ENCODE peak calls at places on chromosomes 11 and 22, in eight cellular contexts. R is LNCaP clone FGC, T is brain microvascular endothelial cell, Q is colonic mucosa, G is body of pancreas, U is Calu3, M is foreskin fibroblast, Y is epithelial cell of esophagus. B is an unnamed sample.

GRCh38 chr11:40425168-40425567 is 1034.3 kb downstream of the LRRC4C start:
- DNase-seq in T (no peak), M (no peak), Y (no peak), U (no peak), R (no peak), G (no peak), Q (no peak), B (no peak)

GRCh38 chr22:49760280-49760629 is 67.4 kb downstream of the BRD1 start:
- DNase-seq in R (no peak), M (no peak), Y (peak), U (no peak), Q (peak), T (no peak), G (no peak), B (no peak)

GRCh38 chr11:32309541-32310217 is 125.7 kb downstream of the WT1 start:
- DNase-seq in R (no peak), U (no peak), G (no peak), Q (no peak), Y (peak), M (no peak), T (no peak), B (no peak)

GRCh38 chr22:48299124-48299523 is 1528.5 kb downstream of the BRD1 start:
- DNase-seq in M (no peak), Q (peak), U (no peak), T (no peak), R (no peak), Y (no peak), G (no peak), B (no peak)

GRCh38 chr11:1283091-1283511 is 26.3 kb downstream of the TOLLIP start:
- DNase-seq in U (no peak), R (no peak), Q (no peak), G (no peak), M (no peak), Y (no peak), T (no peak), B (no peak)

GRCh38 chr11:123072279-123072678 is 10.3 kb upstream of the HSPA8 start:
- DNase-seq in U (peak), R (peak), Q (peak), Y (peak), T (no peak), M (no peak), G (peak), B (no peak)

GRCh38 chr22:39292561-39293074 is 26.8 kb downstream of the RPL3 start:
- DNase-seq in U (peak), T (peak), G (peak), M (peak), Y (peak), R (peak), Q (peak), B (no peak)

GRCh38 chr11:56706486-56706885 is 7.6 kb downstream of the OR9G1 start:
- DNase-seq in G (no peak), U (no peak), T (no peak), Y (peak), R (no peak), M (no peak), Q (no peak), B (no peak)

GRCh38 chr11:75350743-75351540 is 519 bp downstream of the ARRB1 start:
- DNase-seq in Y (peak), R (no peak), U (no peak), M (no peak), T (no peak), Q (peak), G (peak), B (peak)

GRCh38 chr22:41915035-41915782 is at the start of gene SHISA8:
- DNase-seq in Y (peak), G (peak), T (no peak), Q (peak), U (peak), R (no peak), M (peak), B (peak)

GRCh38 chr22:50621948-50622722 is 5.8 kb downstream of the ARSA start:
- DNase-seq in G (peak), M (no peak), U (peak), T (no peak), Y (peak), Q (peak), R (peak), B (no peak)

GRCh38 chr11:61919841-61920631 is 2.7 kb upstream of the RAB3IL1 start:
- DNase-seq in R (no peak), U (no peak), M (no peak), Y (no peak), T (no peak), G (no peak), Q (no peak), B (peak)

GRCh38 chr22:11598492-11599440 is 3929.2 kb upstream of the OR11H1 start:
- DNase-seq in G (no peak), R (no peak), Y (no peak), T (no peak), M (no peak), Q (no peak), U (no peak), B (no peak)

GRCh38 chr22:31489632-31490495 is at the start of gene EIF4ENIF1:
- DNase-seq in Y (peak), M (peak), Q (peak), G (peak), U (peak), R (no peak), T (peak), B (peak)

GRCh38 chr11:121886005-121886739 is 229.8 kb downstream of the BLID start:
- DNase-seq in U (no peak), Y (no peak), G (no peak), R (no peak), Q (no peak), T (no peak), M (no peak), B (no peak)

GRCh38 chr22:24894220-24894975 is 52.1 kb downstream of the LHFPL7 start:
- DNase-seq in U (peak), R (peak), Q (peak), Y (peak), G (peak), T (peak), M (peak), B (no peak)

GRCh38 chr22:49466926-49467590 is 360.6 kb downstream of the BRD1 start:
- DNase-seq in T (no peak), Y (no peak), M (no peak), Q (no peak), G (no peak), R (no peak), U (no peak), B (no peak)

GRCh38 chr11:48154162-48154561 is 62.4 kb upstream of the OR4B1 start:
- DNase-seq in U (no peak), R (no peak), Y (peak), G (no peak), T (peak), Q (no peak), M (peak), B (no peak)

GRCh38 chr11:77211594-77212251 is 83.7 kb downstream of the MYO7A start:
- DNase-seq in Q (no peak), R (no peak), U (no peak), Y (no peak), T (no peak), G (no peak), M (no peak), B (no peak)

GRCh38 chr22:18983120-18983651 is 47.1 kb upstream of the PRODH start:
- DNase-seq in T (no peak), Q (no peak), Y (no peak), M (no peak), G (peak), U (no peak), R (no peak), B (no peak)

DNA sequence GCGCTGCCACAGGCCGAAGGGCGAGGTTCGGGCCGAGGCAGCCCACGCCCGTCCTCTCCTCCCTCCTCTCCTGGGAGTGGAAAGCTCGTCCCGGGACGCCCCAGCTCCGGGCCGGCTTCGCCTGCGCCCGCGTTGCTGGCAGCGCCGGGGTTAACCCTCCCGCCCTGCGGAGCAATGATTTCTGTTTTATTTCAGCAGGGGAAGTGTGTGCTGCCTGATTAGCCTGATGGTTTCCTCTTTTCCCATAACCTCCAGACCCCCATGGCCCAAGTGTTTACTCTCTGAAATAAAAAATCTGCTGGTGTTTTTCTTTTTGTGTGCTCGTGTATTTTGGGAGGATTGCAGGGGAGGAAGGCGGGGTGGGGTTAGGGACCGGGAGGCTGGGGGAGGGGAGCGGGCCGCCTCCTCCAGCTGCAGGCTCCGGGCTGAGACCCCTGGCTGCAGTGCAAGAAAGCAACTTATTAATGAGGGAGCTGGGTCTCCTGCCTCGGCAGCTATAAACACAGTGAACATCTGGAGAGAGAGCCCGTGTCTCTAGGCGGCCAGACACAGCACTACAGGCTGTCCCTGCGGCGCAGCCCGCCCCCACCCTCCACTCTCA is 38.6 kb downstream of the ETS1 start:
- DNase-seq in M (no peak), T (no peak), R (no peak), Y (no peak), U (no peak), G (peak), Q (peak), B (peak)
- TF ChIP-seq CTCF in M (no peak), T (peak), R (no peak), Y (no peak), U (no peak), G (no peak), Q (no peak), B (no peak)

GRCh38 chr11:111357150-111358037 is 21.7 kb downstream of the POU2AF1 start:
- DNase-seq in R (no peak), Q (no peak), U (no peak), Y (no peak), M (no peak), T (no peak), G (no peak), B (no peak)
- TF ChIP-seq CTCF in R (no peak), Q (no peak), U (no peak), Y (no peak), M (no peak), T (no peak), G (no peak), B (no peak)

GRCh38 chr11:17765381-17766359 is 31.1 kb downstream of the KCNC1 start:
- DNase-seq in T (no peak), Y (no peak), M (no peak), Q (no peak), R (no peak), U (no peak), G (no peak), B (no peak)

GRCh38 chr11:17767914-17768313 is 33.3 kb downstream of the KCNC1 start:
- DNase-seq in G (no peak), Q (no peak), T (no peak), Y (no peak), R (no peak), M (no peak), U (no peak), B (no peak)

GRCh38 chr11:17767301-17767885 is 32.8 kb downstream of the KCNC1 start:
- DNase-seq in U (no peak), R (no peak), G (no peak), Y (no peak), Q (no peak), M (no peak), T (peak), B (no peak)

GRCh38 chr11:17768547-17768946 is 34.0 kb downstream of the KCNC1 start:
- DNase-seq in Q (no peak), Y (no peak), M (no peak), R (no peak), G (no peak), T (no peak), U (no peak), B (no peak)

GRCh38 chr11:17766590-17766989 is 32.0 kb downstream of the KCNC1 start:
- DNase-seq in R (no peak), Y (no peak), U (no peak), T (no peak), G (no peak), Q (no peak), M (no peak), B (no peak)
- TF ChIP-seq CTCF in R (no peak), Y (peak), U (no peak), T (peak), G (no peak), Q (no peak), M (no peak), B (no peak)

GRCh38 chr11:33987975-33988580 is 63.5 kb upstream of the CAPRIN1 start:
- DNase-seq in Y (peak), T (peak), M (peak), U (peak), G (peak), R (peak), Q (peak), B (peak)
- TF ChIP-seq CTCF in Y (peak), T (peak), M (peak), U (peak), G (peak), R (peak), Q (peak), B (no peak)

GRCh38 chr22:36323182-36323854 is 64.4 kb downstream of the MYH9 start:
- DNase-seq in Y (no peak), Q (no peak), U (no peak), G (no peak), R (no peak), M (peak), T (peak), B (no peak)
- TF ChIP-seq CTCF in Y (no peak), Q (no peak), U (no peak), G (no peak), R (no peak), M (no peak), T (no peak), B (no peak)

B was measured in activated B cell treated with CpG ODN at 0.5 μM for 24 hours.